ENCODE peak calls at places on chromosomes 2 and 18, in ten cellular contexts. One of them, this sample, is unnamed.

GRCh38 chr2:156765043-156765442 is 328.9 kb downstream of the GPD2 start:
- ATAC-seq in mucosa of descending colon: no peak
- ATAC-seq in naive B cell: no peak
- ATAC-seq in lower lobe of right lung: no peak
- ATAC-seq in activated CD8-positive, alpha-beta T cell treated with anti-CD3 and anti-CD28 coated beads for 36 hours: no peak
- ATAC-seq in stimulated activated naive CD8-positive, alpha-beta T cell treated with anti-CD3 and anti-CD28 coated beads, Interleukin-15, Interleukin-2, amounts not matched to agents 100 U/mL and 50 U/mL, for 24 hours: no peak
- ATAC-seq in aorta: no peak
- ATAC-seq in foreskin keratinocyte: no peak
- ATAC-seq in PC-3: no peak
- ATAC-seq in CD8-positive, alpha-beta T cell: no peak
- ATAC-seq in this sample: no peak

GRCh38 chr2:57205241-57205640 is 841.4 kb upstream of the VRK2 start:
- ATAC-seq in lower lobe of right lung: no peak
- ATAC-seq in aorta: no peak
- ATAC-seq in mucosa of descending colon: no peak
- ATAC-seq in stimulated activated naive CD8-positive, alpha-beta T cell treated with anti-CD3 and anti-CD28 coated beads, Interleukin-15, Interleukin-2, amounts not matched to agents 100 U/mL and 50 U/mL, for 24 hours: no peak
- ATAC-seq in naive B cell: no peak
- ATAC-seq in PC-3: no peak
- ATAC-seq in activated CD8-positive, alpha-beta T cell treated with anti-CD3 and anti-CD28 coated beads for 36 hours: no peak
- ATAC-seq in foreskin keratinocyte: no peak
- ATAC-seq in CD8-positive, alpha-beta T cell: no peak
- ATAC-seq in this sample: no peak

GRCh38 chr2:197191177-197191947 is 119.2 kb downstream of the ANKRD44 start:
- ATAC-seq in aorta: no peak
- ATAC-seq in CD8-positive, alpha-beta T cell: peak; percentile 52
- ATAC-seq in activated CD8-positive, alpha-beta T cell treated with anti-CD3 and anti-CD28 coated beads for 36 hours: peak; percentile 40
- ATAC-seq in naive B cell: peak; percentile 83
- ATAC-seq in mucosa of descending colon: peak; percentile 76
- ATAC-seq in stimulated activated naive CD8-positive, alpha-beta T cell treated with anti-CD3 and anti-CD28 coated beads, Interleukin-15, Interleukin-2, amounts not matched to agents 100 U/mL and 50 U/mL, for 24 hours: no peak
- ATAC-seq in PC-3: peak; percentile 37
- ATAC-seq in foreskin keratinocyte: peak; percentile 57
- ATAC-seq in lower lobe of right lung: peak; percentile 68
- ATAC-seq in this sample: no peak

GRCh38 chr2:57979158-57979557 is 67.4 kb upstream of the VRK2 start:
- ATAC-seq in foreskin keratinocyte: no peak
- ATAC-seq in naive B cell: no peak
- ATAC-seq in stimulated activated naive CD8-positive, alpha-beta T cell treated with anti-CD3 and anti-CD28 coated beads, Interleukin-15, Interleukin-2, amounts not matched to agents 100 U/mL and 50 U/mL, for 24 hours: no peak
- ATAC-seq in activated CD8-positive, alpha-beta T cell treated with anti-CD3 and anti-CD28 coated beads for 36 hours: no peak
- ATAC-seq in aorta: no peak
- ATAC-seq in PC-3: no peak
- ATAC-seq in CD8-positive, alpha-beta T cell: no peak
- ATAC-seq in mucosa of descending colon: no peak
- ATAC-seq in lower lobe of right lung: no peak
- ATAC-seq in this sample: no peak

GRCh38 chr2:173493874-173494273 is 139.2 kb downstream of the CDCA7 start:
- ATAC-seq in mucosa of descending colon: no peak
- ATAC-seq in lower lobe of right lung: no peak
- ATAC-seq in naive B cell: no peak
- ATAC-seq in PC-3: no peak
- ATAC-seq in foreskin keratinocyte: no peak
- ATAC-seq in activated CD8-positive, alpha-beta T cell treated with anti-CD3 and anti-CD28 coated beads for 36 hours: no peak
- ATAC-seq in CD8-positive, alpha-beta T cell: no peak
- ATAC-seq in stimulated activated naive CD8-positive, alpha-beta T cell treated with anti-CD3 and anti-CD28 coated beads, Interleukin-15, Interleukin-2, amounts not matched to agents 100 U/mL and 50 U/mL, for 24 hours: no peak
- ATAC-seq in aorta: no peak
- ATAC-seq in this sample: no peak

GRCh38 chr2:218438601-218439000 is 19.7 kb downstream of the VIL1 start:
- ATAC-seq in activated CD8-positive, alpha-beta T cell treated with anti-CD3 and anti-CD28 coated beads for 36 hours: no peak
- ATAC-seq in CD8-positive, alpha-beta T cell: no peak
- ATAC-seq in lower lobe of right lung: no peak
- ATAC-seq in PC-3: no peak
- ATAC-seq in foreskin keratinocyte: no peak
- ATAC-seq in mucosa of descending colon: peak; percentile 28
- ATAC-seq in naive B cell: peak; percentile 79
- ATAC-seq in stimulated activated naive CD8-positive, alpha-beta T cell treated with anti-CD3 and anti-CD28 coated beads, Interleukin-15, Interleukin-2, amounts not matched to agents 100 U/mL and 50 U/mL, for 24 hours: no peak
- ATAC-seq in aorta: no peak
- ATAC-seq in this sample: no peak

GRCh38 chr2:9440058-9440727 is 16.7 kb downstream of the CPSF3 start:
- ATAC-seq in CD8-positive, alpha-beta T cell: no peak
- ATAC-seq in PC-3: peak; percentile 46
- ATAC-seq in activated CD8-positive, alpha-beta T cell treated with anti-CD3 and anti-CD28 coated beads for 36 hours: no peak
- ATAC-seq in stimulated activated naive CD8-positive, alpha-beta T cell treated with anti-CD3 and anti-CD28 coated beads, Interleukin-15, Interleukin-2, amounts not matched to agents 100 U/mL and 50 U/mL, for 24 hours: no peak
- ATAC-seq in naive B cell: no peak
- ATAC-seq in aorta: no peak
- ATAC-seq in lower lobe of right lung: no peak
- ATAC-seq in mucosa of descending colon: no peak
- ATAC-seq in foreskin keratinocyte: peak; percentile 19
- ATAC-seq in this sample: no peak

GRCh38 chr2:136920652-136921333 is 155.4 kb downstream of the THSD7B start:
- ATAC-seq in aorta: peak; percentile 44
- ATAC-seq in mucosa of descending colon: no peak
- ATAC-seq in foreskin keratinocyte: no peak
- ATAC-seq in CD8-positive, alpha-beta T cell: no peak
- ATAC-seq in PC-3: no peak
- ATAC-seq in lower lobe of right lung: peak; percentile 50
- ATAC-seq in activated CD8-positive, alpha-beta T cell treated with anti-CD3 and anti-CD28 coated beads for 36 hours: no peak
- ATAC-seq in stimulated activated naive CD8-positive, alpha-beta T cell treated with anti-CD3 and anti-CD28 coated beads, Interleukin-15, Interleukin-2, amounts not matched to agents 100 U/mL and 50 U/mL, for 24 hours: no peak
- ATAC-seq in naive B cell: no peak
- ATAC-seq in this sample: no peak

GRCh38 chr2:135870571-135870970 is 5.7 kb downstream of the MCM6 start:
- ATAC-seq in aorta: no peak
- ATAC-seq in CD8-positive, alpha-beta T cell: no peak
- ATAC-seq in lower lobe of right lung: no peak
- ATAC-seq in PC-3: no peak
- ATAC-seq in stimulated activated naive CD8-positive, alpha-beta T cell treated with anti-CD3 and anti-CD28 coated beads, Interleukin-15, Interleukin-2, amounts not matched to agents 100 U/mL and 50 U/mL, for 24 hours: peak; percentile 61
- ATAC-seq in mucosa of descending colon: no peak
- ATAC-seq in activated CD8-positive, alpha-beta T cell treated with anti-CD3 and anti-CD28 coated beads for 36 hours: peak; percentile 52
- ATAC-seq in foreskin keratinocyte: no peak
- ATAC-seq in naive B cell: no peak
- ATAC-seq in this sample: no peak

GRCh38 chr2:33322099-33322498 is 154.3 kb upstream of the RASGRP3 start:
- ATAC-seq in lower lobe of right lung: peak; percentile 30
- ATAC-seq in foreskin keratinocyte: no peak
- ATAC-seq in PC-3: no peak
- ATAC-seq in mucosa of descending colon: no peak
- ATAC-seq in stimulated activated naive CD8-positive, alpha-beta T cell treated with anti-CD3 and anti-CD28 coated beads, Interleukin-15, Interleukin-2, amounts not matched to agents 100 U/mL and 50 U/mL, for 24 hours: peak; percentile 25
- ATAC-seq in CD8-positive, alpha-beta T cell: no peak
- ATAC-seq in aorta: no peak
- ATAC-seq in naive B cell: no peak
- ATAC-seq in activated CD8-positive, alpha-beta T cell treated with anti-CD3 and anti-CD28 coated beads for 36 hours: no peak
- ATAC-seq in this sample: peak; percentile 59

GRCh38 chr18:54147439-54147838 is 77.0 kb downstream of the MBD2 start:
- ATAC-seq in PC-3: no peak
- ATAC-seq in aorta: no peak
- ATAC-seq in naive B cell: no peak
- ATAC-seq in mucosa of descending colon: no peak
- ATAC-seq in lower lobe of right lung: no peak
- ATAC-seq in foreskin keratinocyte: no peak
- ATAC-seq in activated CD8-positive, alpha-beta T cell treated with anti-CD3 and anti-CD28 coated beads for 36 hours: peak; percentile 67
- ATAC-seq in stimulated activated naive CD8-positive, alpha-beta T cell treated with anti-CD3 and anti-CD28 coated beads, Interleukin-15, Interleukin-2, amounts not matched to agents 100 U/mL and 50 U/mL, for 24 hours: peak; percentile 75
- ATAC-seq in CD8-positive, alpha-beta T cell: no peak
- ATAC-seq in this sample: no peak

GRCh38 chr18:76922107-76922506 is 99.8 kb downstream of the ZNF236 start:
- ATAC-seq in CD8-positive, alpha-beta T cell: peak; percentile 99
- ATAC-seq in mucosa of descending colon: peak; percentile 98
- ATAC-seq in lower lobe of right lung: peak; percentile 87
- ATAC-seq in activated CD8-positive, alpha-beta T cell treated with anti-CD3 and anti-CD28 coated beads for 36 hours: peak; percentile 98
- ATAC-seq in stimulated activated naive CD8-positive, alpha-beta T cell treated with anti-CD3 and anti-CD28 coated beads, Interleukin-15, Interleukin-2, amounts not matched to agents 100 U/mL and 50 U/mL, for 24 hours: peak; percentile 92
- ATAC-seq in PC-3: peak; percentile 92
- ATAC-seq in aorta: peak; percentile 68
- ATAC-seq in foreskin keratinocyte: peak; percentile 56
- ATAC-seq in naive B cell: peak; percentile 100
- ATAC-seq in this sample: peak; percentile 34

GRCh38 chr2:189379287-189379630 is 62.0 kb upstream of the WDR75 start:
- ATAC-seq in activated CD8-positive, alpha-beta T cell treated with anti-CD3 and anti-CD28 coated beads for 36 hours: no peak
- ATAC-seq in CD8-positive, alpha-beta T cell: no peak
- ATAC-seq in PC-3: peak; percentile 50
- ATAC-seq in mucosa of descending colon: no peak
- ATAC-seq in stimulated activated naive CD8-positive, alpha-beta T cell treated with anti-CD3 and anti-CD28 coated beads, Interleukin-15, Interleukin-2, amounts not matched to agents 100 U/mL and 50 U/mL, for 24 hours: no peak
- ATAC-seq in foreskin keratinocyte: peak; percentile 48
- ATAC-seq in aorta: no peak
- ATAC-seq in naive B cell: no peak
- ATAC-seq in lower lobe of right lung: no peak
- ATAC-seq in this sample: no peak

GRCh38 chr2:145807978-145808377 is 1288.1 kb upstream of the ZEB2 start:
- ATAC-seq in mucosa of descending colon: no peak
- ATAC-seq in CD8-positive, alpha-beta T cell: no peak
- ATAC-seq in aorta: no peak
- ATAC-seq in lower lobe of right lung: no peak
- ATAC-seq in naive B cell: no peak
- ATAC-seq in PC-3: peak; percentile 38
- ATAC-seq in activated CD8-positive, alpha-beta T cell treated with anti-CD3 and anti-CD28 coated beads for 36 hours: no peak
- ATAC-seq in stimulated activated naive CD8-positive, alpha-beta T cell treated with anti-CD3 and anti-CD28 coated beads, Interleukin-15, Interleukin-2, amounts not matched to agents 100 U/mL and 50 U/mL, for 24 hours: no peak
- ATAC-seq in foreskin keratinocyte: peak; percentile 80
- ATAC-seq in this sample: no peak

GRCh38 chr2:165637396-165637795 is 156.7 kb downstream of the GALNT3 start:
- ATAC-seq in aorta: no peak
- ATAC-seq in mucosa of descending colon: no peak
- ATAC-seq in naive B cell: no peak
- ATAC-seq in PC-3: peak; percentile 74
- ATAC-seq in activated CD8-positive, alpha-beta T cell treated with anti-CD3 and anti-CD28 coated beads for 36 hours: no peak
- ATAC-seq in stimulated activated naive CD8-positive, alpha-beta T cell treated with anti-CD3 and anti-CD28 coated beads, Interleukin-15, Interleukin-2, amounts not matched to agents 100 U/mL and 50 U/mL, for 24 hours: no peak
- ATAC-seq in foreskin keratinocyte: peak; percentile 51
- ATAC-seq in lower lobe of right lung: no peak
- ATAC-seq in CD8-positive, alpha-beta T cell: no peak
- ATAC-seq in this sample: no peak

GRCh38 chr18:27649621-27650020 is 464.5 kb upstream of the CHST9 start:
- ATAC-seq in aorta: no peak
- ATAC-seq in activated CD8-positive, alpha-beta T cell treated with anti-CD3 and anti-CD28 coated beads for 36 hours: no peak
- ATAC-seq in mucosa of descending colon: no peak
- ATAC-seq in stimulated activated naive CD8-positive, alpha-beta T cell treated with anti-CD3 and anti-CD28 coated beads, Interleukin-15, Interleukin-2, amounts not matched to agents 100 U/mL and 50 U/mL, for 24 hours: no peak
- ATAC-seq in naive B cell: no peak
- ATAC-seq in lower lobe of right lung: no peak
- ATAC-seq in PC-3: no peak
- ATAC-seq in foreskin keratinocyte: no peak
- ATAC-seq in CD8-positive, alpha-beta T cell: no peak
- ATAC-seq in this sample: no peak

GRCh38 chr2:26840937-26841610 is 6.9 kb upstream of the DPYSL5 start:
- ATAC-seq in PC-3: peak; percentile 55
- ATAC-seq in CD8-positive, alpha-beta T cell: no peak
- ATAC-seq in aorta: no peak
- ATAC-seq in activated CD8-positive, alpha-beta T cell treated with anti-CD3 and anti-CD28 coated beads for 36 hours: no peak
- ATAC-seq in naive B cell: no peak
- ATAC-seq in foreskin keratinocyte: peak; percentile 47
- ATAC-seq in lower lobe of right lung: no peak
- ATAC-seq in mucosa of descending colon: peak; percentile 56
- ATAC-seq in stimulated activated naive CD8-positive, alpha-beta T cell treated with anti-CD3 and anti-CD28 coated beads, Interleukin-15, Interleukin-2, amounts not matched to agents 100 U/mL and 50 U/mL, for 24 hours: no peak
- ATAC-seq in this sample: no peak

GRCh38 chr18:56327171-56327885 is 311.1 kb downstream of the TXNL1 start:
- ATAC-seq in CD8-positive, alpha-beta T cell: no peak
- ATAC-seq in foreskin keratinocyte: no peak
- ATAC-seq in lower lobe of right lung: no peak
- ATAC-seq in activated CD8-positive, alpha-beta T cell treated with anti-CD3 and anti-CD28 coated beads for 36 hours: no peak
- ATAC-seq in stimulated activated naive CD8-positive, alpha-beta T cell treated with anti-CD3 and anti-CD28 coated beads, Interleukin-15, Interleukin-2, amounts not matched to agents 100 U/mL and 50 U/mL, for 24 hours: no peak
- ATAC-seq in PC-3: no peak
- ATAC-seq in naive B cell: no peak
- ATAC-seq in aorta: no peak
- ATAC-seq in mucosa of descending colon: no peak
- ATAC-seq in this sample: no peak

GRCh38 chr2:39215545-39215944 is 28.2 kb downstream of the CDKL4 start:
- ATAC-seq in aorta: no peak
- ATAC-seq in CD8-positive, alpha-beta T cell: no peak
- ATAC-seq in stimulated activated naive CD8-positive, alpha-beta T cell treated with anti-CD3 and anti-CD28 coated beads, Interleukin-15, Interleukin-2, amounts not matched to agents 100 U/mL and 50 U/mL, for 24 hours: peak; percentile 51
- ATAC-seq in PC-3: no peak
- ATAC-seq in foreskin keratinocyte: no peak
- ATAC-seq in mucosa of descending colon: no peak
- ATAC-seq in naive B cell: no peak
- ATAC-seq in lower lobe of right lung: no peak
- ATAC-seq in activated CD8-positive, alpha-beta T cell treated with anti-CD3 and anti-CD28 coated beads for 36 hours: peak; percentile 29
- ATAC-seq in this sample: no peak

GRCh38 chr18:9366126-9366714 is 31.6 kb downstream of the TWSG1 start:
- ATAC-seq in PC-3: peak; percentile 48
- ATAC-seq in lower lobe of right lung: peak; percentile 62
- ATAC-seq in foreskin keratinocyte: peak; percentile 79
- ATAC-seq in naive B cell: no peak
- ATAC-seq in stimulated activated naive CD8-positive, alpha-beta T cell treated with anti-CD3 and anti-CD28 coated beads, Interleukin-15, Interleukin-2, amounts not matched to agents 100 U/mL and 50 U/mL, for 24 hours: no peak
- ATAC-seq in mucosa of descending colon: peak; percentile 84
- ATAC-seq in aorta: peak; percentile 73
- ATAC-seq in activated CD8-positive, alpha-beta T cell treated with anti-CD3 and anti-CD28 coated beads for 36 hours: no peak
- ATAC-seq in CD8-positive, alpha-beta T cell: no peak
- ATAC-seq in this sample: peak; percentile 58

GRCh38 chr2:9477914-9478313 is 3.6 kb downstream of the IAH1 start:
- ATAC-seq in PC-3: no peak
- ATAC-seq in CD8-positive, alpha-beta T cell: no peak
- ATAC-seq in aorta: no peak
- ATAC-seq in stimulated activated naive CD8-positive, alpha-beta T cell treated with anti-CD3 and anti-CD28 coated beads, Interleukin-15, Interleukin-2, amounts not matched to agents 100 U/mL and 50 U/mL, for 24 hours: no peak
- ATAC-seq in activated CD8-positive, alpha-beta T cell treated with anti-CD3 and anti-CD28 coated beads for 36 hours: no peak
- ATAC-seq in foreskin keratinocyte: no peak
- ATAC-seq in mucosa of descending colon: no peak
- ATAC-seq in naive B cell: no peak
- ATAC-seq in lower lobe of right lung: no peak
- ATAC-seq in this sample: no peak

GRCh38 chr2:10634495-10634894 is 55.3 kb downstream of the NOL10 start:
- ATAC-seq in aorta: no peak
- ATAC-seq in mucosa of descending colon: peak; percentile 21
- ATAC-seq in activated CD8-positive, alpha-beta T cell treated with anti-CD3 and anti-CD28 coated beads for 36 hours: no peak
- ATAC-seq in naive B cell: no peak
- ATAC-seq in stimulated activated naive CD8-positive, alpha-beta T cell treated with anti-CD3 and anti-CD28 coated beads, Interleukin-15, Interleukin-2, amounts not matched to agents 100 U/mL and 50 U/mL, for 24 hours: no peak
- ATAC-seq in CD8-positive, alpha-beta T cell: no peak
- ATAC-seq in lower lobe of right lung: no peak
- ATAC-seq in foreskin keratinocyte: no peak
- ATAC-seq in PC-3: no peak
- ATAC-seq in this sample: no peak

GRCh38 chr18:75307530-75307929 is 96.9 kb downstream of the TSHZ1 start:
- ATAC-seq in mucosa of descending colon: no peak
- ATAC-seq in aorta: no peak
- ATAC-seq in naive B cell: no peak
- ATAC-seq in foreskin keratinocyte: no peak
- ATAC-seq in CD8-positive, alpha-beta T cell: no peak
- ATAC-seq in activated CD8-positive, alpha-beta T cell treated with anti-CD3 and anti-CD28 coated beads for 36 hours: no peak
- ATAC-seq in stimulated activated naive CD8-positive, alpha-beta T cell treated with anti-CD3 and anti-CD28 coated beads, Interleukin-15, Interleukin-2, amounts not matched to agents 100 U/mL and 50 U/mL, for 24 hours: no peak
- ATAC-seq in lower lobe of right lung: peak; percentile 48
- ATAC-seq in PC-3: no peak
- ATAC-seq in this sample: no peak

GRCh38 chr2:149290662-149291061 is 39.7 kb upstream of the LYPD6 start:
- ATAC-seq in foreskin keratinocyte: no peak
- ATAC-seq in lower lobe of right lung: no peak
- ATAC-seq in aorta: no peak
- ATAC-seq in activated CD8-positive, alpha-beta T cell treated with anti-CD3 and anti-CD28 coated beads for 36 hours: no peak
- ATAC-seq in mucosa of descending colon: no peak
- ATAC-seq in naive B cell: no peak
- ATAC-seq in PC-3: no peak
- ATAC-seq in CD8-positive, alpha-beta T cell: no peak
- ATAC-seq in stimulated activated naive CD8-positive, alpha-beta T cell treated with anti-CD3 and anti-CD28 coated beads, Interleukin-15, Interleukin-2, amounts not matched to agents 100 U/mL and 50 U/mL, for 24 hours: no peak
- ATAC-seq in this sample: no peak

GRCh38 chr2:111622859-111623258 is 261.1 kb downstream of the ANAPC1 start:
- ATAC-seq in aorta: no peak
- ATAC-seq in lower lobe of right lung: no peak
- ATAC-seq in PC-3: peak; percentile 77
- ATAC-seq in naive B cell: no peak
- ATAC-seq in CD8-positive, alpha-beta T cell: no peak
- ATAC-seq in foreskin keratinocyte: no peak
- ATAC-seq in activated CD8-positive, alpha-beta T cell treated with anti-CD3 and anti-CD28 coated beads for 36 hours: no peak
- ATAC-seq in mucosa of descending colon: no peak
- ATAC-seq in stimulated activated naive CD8-positive, alpha-beta T cell treated with anti-CD3 and anti-CD28 coated beads, Interleukin-15, Interleukin-2, amounts not matched to agents 100 U/mL and 50 U/mL, for 24 hours: no peak
- ATAC-seq in this sample: no peak

GRCh38 chr2:112634153-112634873 is 11.4 kb upstream of the SLC20A1 start:
- ATAC-seq in aorta: no peak
- ATAC-seq in CD8-positive, alpha-beta T cell: peak; percentile 30
- ATAC-seq in lower lobe of right lung: peak; percentile 5
- ATAC-seq in mucosa of descending colon: peak; percentile 29
- ATAC-seq in activated CD8-positive, alpha-beta T cell treated with anti-CD3 and anti-CD28 coated beads for 36 hours: no peak
- ATAC-seq in foreskin keratinocyte: no peak
- ATAC-seq in PC-3: no peak
- ATAC-seq in stimulated activated naive CD8-positive, alpha-beta T cell treated with anti-CD3 and anti-CD28 coated beads, Interleukin-15, Interleukin-2, amounts not matched to agents 100 U/mL and 50 U/mL, for 24 hours: no peak
- ATAC-seq in naive B cell: no peak
- ATAC-seq in this sample: no peak

GRCh38 chr2:19648583-19648982 is 253.2 kb downstream of the TTC32 start:
- ATAC-seq in stimulated activated naive CD8-positive, alpha-beta T cell treated with anti-CD3 and anti-CD28 coated beads, Interleukin-15, Interleukin-2, amounts not matched to agents 100 U/mL and 50 U/mL, for 24 hours: no peak
- ATAC-seq in foreskin keratinocyte: peak; percentile 68
- ATAC-seq in aorta: peak; percentile 63
- ATAC-seq in activated CD8-positive, alpha-beta T cell treated with anti-CD3 and anti-CD28 coated beads for 36 hours: no peak
- ATAC-seq in CD8-positive, alpha-beta T cell: no peak
- ATAC-seq in mucosa of descending colon: peak; percentile 34
- ATAC-seq in lower lobe of right lung: no peak
- ATAC-seq in naive B cell: no peak
- ATAC-seq in PC-3: peak; percentile 87
- ATAC-seq in this sample: peak; percentile 85

GRCh38 chr2:120589782-120590608 is 145.7 kb upstream of the GLI2 start:
- ATAC-seq in PC-3: peak; percentile 93
- ATAC-seq in mucosa of descending colon: no peak
- ATAC-seq in activated CD8-positive, alpha-beta T cell treated with anti-CD3 and anti-CD28 coated beads for 36 hours: no peak
- ATAC-seq in naive B cell: no peak
- ATAC-seq in stimulated activated naive CD8-positive, alpha-beta T cell treated with anti-CD3 and anti-CD28 coated beads, Interleukin-15, Interleukin-2, amounts not matched to agents 100 U/mL and 50 U/mL, for 24 hours: no peak
- ATAC-seq in lower lobe of right lung: peak; percentile 80
- ATAC-seq in CD8-positive, alpha-beta T cell: no peak
- ATAC-seq in foreskin keratinocyte: peak; percentile 74
- ATAC-seq in aorta: no peak
- ATAC-seq in this sample: no peak